ENCODE peak calls at places on chromosome 13, in five cellular contexts. Q, X, B, I and C are unnamed samples.

GRCh38 chr13:86922936-86923335 is 748.2 kb upstream of the SLITRK5 start:
- DNase-seq in B (no peak), X (no peak), Q (no peak), I (no peak), C (no peak)

GRCh38 chr13:66933994-66934393 is 296.1 kb downstream of the PCDH9 start:
- DNase-seq in Q (no peak), X (no peak), I (no peak), B (no peak), C (no peak)

GRCh38 chr13:75180805-75181455 is 301.0 kb downstream of the TBC1D4 start:
- DNase-seq in I (no peak), B (no peak), X (no peak), Q (no peak), C (no peak)

GRCh38 chr13:44575741-44576395 is at the start of gene TSC22D1:
- DNase-seq in X (no peak), I (no peak), Q (no peak), B (no peak), C (no peak)

GRCh38 chr13:26473571-26474230 is 83.8 kb upstream of the WASF3 start:
- DNase-seq in I (no peak), Q (no peak), B (no peak), X (no peak), C (no peak)

GRCh38 chr13:61414136-61414535 is 1.5 kb downstream of the PCDH20 start:
- DNase-seq in B (no peak), I (no peak), Q (no peak), X (no peak), C (peak; percentile 9)

GRCh38 chr13:24251525-24251924 is 57.9 kb upstream of the C1QTNF9 start:
- DNase-seq in X (no peak), B (no peak), I (no peak), Q (no peak), C (no peak)

GRCh38 chr13:92074658-92075057 is 676.2 kb downstream of the GPC5 start:
- DNase-seq in B (peak; percentile 28), I (no peak), X (no peak), Q (no peak), C (peak; percentile 55)

GRCh38 chr13:43293008-43293407 is 269.6 kb downstream of the DNAJC15 start:
- DNase-seq in I (no peak), B (no peak), Q (no peak), X (no peak), C (no peak)

GRCh38 chr13:65912516-65912915 is 1317.6 kb downstream of the PCDH9 start:
- DNase-seq in Q (no peak), X (no peak), B (no peak), I (no peak), C (no peak)

GRCh38 chr13:75129331-75129730 is 352.6 kb downstream of the TBC1D4 start:
- DNase-seq in Q (no peak), X (no peak), B (no peak), I (no peak), C (no peak)

GRCh38 chr13:30797847-30798246 is 62.5 kb downstream of the ALOX5AP start:
- DNase-seq in I (no peak), Q (no peak), B (no peak), X (no peak), C (no peak)

GRCh38 chr13:33775339-33776108 is 42.4 kb upstream of the RFC3 start:
- DNase-seq in Q (peak; percentile 16), I (no peak), B (no peak), X (no peak), C (no peak)

GRCh38 chr13:34419025-34419424 is 523.0 kb upstream of the NBEA start:
- DNase-seq in X (no peak), I (no peak), Q (no peak), B (no peak), C (no peak)

DNA sequence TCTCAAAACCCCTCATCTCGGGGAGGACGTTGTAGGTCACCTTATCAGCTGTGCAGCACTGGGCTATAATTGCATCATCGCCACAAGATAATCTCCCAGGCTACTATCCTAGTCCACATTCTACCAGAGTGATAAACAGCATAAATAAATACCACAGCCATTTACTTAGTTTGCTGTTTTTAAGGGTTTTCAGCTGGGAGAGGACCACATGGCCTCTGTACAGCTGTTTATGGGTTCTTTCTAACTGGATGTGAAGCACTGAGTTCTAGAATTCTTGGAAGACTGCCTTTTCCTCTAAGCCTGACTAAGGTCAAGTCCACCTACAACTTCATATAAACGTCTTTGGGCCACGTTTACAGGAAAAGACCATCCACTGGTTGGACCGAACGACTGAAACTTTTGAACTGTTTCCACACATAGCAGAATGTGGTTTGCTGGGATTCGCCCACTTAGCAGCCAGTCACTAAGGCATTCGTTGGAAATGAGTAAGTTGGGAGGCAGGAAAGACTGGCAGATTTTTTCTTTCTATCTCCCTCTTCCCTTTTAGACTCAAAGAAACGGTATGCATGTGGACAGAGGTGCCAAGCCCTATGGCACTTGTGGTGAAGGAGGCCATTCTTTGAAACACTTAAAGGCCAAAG is 752.5 kb upstream of the SGCG start:
- DNase-seq in Q (no peak), I (no peak), X (no peak), B (no peak), C (no peak)
- TF ChIP-seq SUZ12 in Q (no peak), I (no peak), X (no peak), B (no peak), C (no peak)

GRCh38 chr13:73129023-73129422 is 70.2 kb downstream of the KLF5 start:
- DNase-seq in B (no peak), Q (no peak), I (no peak), X (no peak), C (no peak)
- TF ChIP-seq SUZ12 in B (no peak), Q (no peak), I (no peak), X (no peak), C (no peak)

GRCh38 chr13:21008026-21008425 is 53.4 kb downstream of the LATS2 start:
- DNase-seq in Q (no peak), I (no peak), X (no peak), B (no peak), C (no peak)
- TF ChIP-seq SUZ12 in Q (no peak), I (no peak), X (no peak), B (no peak), C (no peak)

DNA sequence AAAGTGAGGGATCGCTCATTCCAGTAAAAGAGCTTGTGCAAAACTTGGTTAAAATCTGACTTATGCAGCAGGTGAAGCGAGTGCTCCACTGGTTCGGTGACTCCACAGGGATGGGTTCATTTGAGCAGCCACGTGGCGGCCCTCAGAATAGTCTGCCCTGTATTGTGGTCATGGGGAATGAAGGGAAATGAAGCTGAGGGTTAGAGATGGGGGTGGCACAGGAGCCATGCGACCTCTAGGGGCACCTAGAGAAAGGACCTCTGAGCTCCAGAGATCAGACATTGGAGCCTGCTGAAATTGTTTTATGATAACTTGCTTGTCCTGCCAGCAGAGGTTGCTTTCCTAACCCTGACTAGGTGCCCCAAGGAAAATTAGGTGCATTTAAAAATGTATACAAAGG is 26.6 kb downstream of the CBY2 start:
- DNase-seq in I (no peak), Q (no peak), X (peak; percentile 36), B (peak; percentile 57), C (peak; percentile 30)
- TF ChIP-seq SUZ12 in I (no peak), Q (no peak), X (no peak), B (no peak), C (no peak)

DNA sequence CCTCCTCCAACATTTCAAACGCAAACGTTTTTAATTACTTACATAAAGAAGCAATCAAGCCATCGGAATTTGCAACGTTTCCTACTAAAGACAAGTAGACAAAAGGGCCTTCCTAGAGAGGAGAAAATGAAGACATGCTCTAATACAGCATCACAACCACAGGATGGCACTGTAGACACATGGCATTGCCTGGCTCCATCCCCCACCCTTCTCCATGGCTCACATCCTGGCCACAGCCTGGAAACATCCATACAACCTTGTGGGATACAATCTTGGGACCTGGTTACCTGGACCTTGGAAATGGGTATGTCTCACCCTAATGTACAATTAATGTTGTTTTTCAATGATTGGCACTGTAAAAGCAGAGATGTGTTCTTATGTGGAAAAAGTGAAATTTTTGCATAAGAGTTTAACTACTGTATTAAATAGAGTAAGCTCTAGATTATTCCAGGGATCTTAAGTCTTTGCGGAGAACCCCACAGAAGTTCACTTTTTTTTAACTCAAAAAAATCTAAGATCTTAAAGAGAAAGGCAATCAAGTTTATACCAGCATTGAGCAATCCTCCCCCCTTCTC is 21.5 kb downstream of the EBPL start:
- DNase-seq in B (peak; percentile 60), X (no peak), Q (peak; percentile 50), I (no peak), C (peak; percentile 75)
- TF ChIP-seq SUZ12 in B (no peak), X (no peak), Q (no peak), I (no peak), C (no peak)

GRCh38 chr13:99085139-99085845 is 107.4 kb upstream of the DOCK9 start:
- DNase-seq in B (no peak), Q (no peak), X (no peak), I (no peak), C (no peak)

GRCh38 chr13:99086869-99087129 is 108.9 kb upstream of the DOCK9 start:
- DNase-seq in B (no peak), I (no peak), Q (no peak), X (no peak), C (no peak)

GRCh38 chr13:99085846-99086148 is 107.9 kb upstream of the DOCK9 start:
- DNase-seq in X (no peak), I (no peak), Q (no peak), B (no peak), C (no peak)

GRCh38 chr13:99087130-99087953 is 109.5 kb upstream of the DOCK9 start:
- DNase-seq in X (peak; percentile 80), I (peak; percentile 36), B (peak; percentile 59), Q (peak; percentile 89), C (peak; percentile 94)

GRCh38 chr13:99086149-99086868 is 108.4 kb upstream of the DOCK9 start:
- DNase-seq in I (no peak), Q (no peak), B (no peak), X (no peak), C (peak; percentile 59)
- TF ChIP-seq SUZ12 in I (no peak), Q (no peak), B (no peak), X (no peak), C (no peak)

GRCh38 chr13:83003185-83003584 is 879.1 kb downstream of the SLITRK1 start:
- DNase-seq in Q (no peak), X (no peak), B (no peak), I (no peak), C (no peak)
- TF ChIP-seq SUZ12 in Q (no peak), X (no peak), B (no peak), I (no peak), C (no peak)